ENCODE peak calls at places on chromosomes 4 and X, in four cellular contexts. L, W, M and X are unnamed samples.

GRCh38 chr4:146520894-146521542 is 722 bp downstream of the SLC10A7 start:
- DNase-seq in L (peak; percentile 89), W (peak; percentile 4), M (no peak), X (peak; percentile 53)

GRCh38 chr4:6180841-6181631 is 19.3 kb downstream of the JAKMIP1 start:
- DNase-seq in L (no peak), W (no peak), M (no peak), X (no peak)

GRCh38 chr4:186727977-186728519 is 4.4 kb upstream of the FAT1 start:
- DNase-seq in L (peak; percentile 25), W (no peak), M (no peak), X (peak; percentile 53)

GRCh38 chrX:68504237-68504636 is 5.4 kb downstream of the YIPF6 start:
- DNase-seq in L (no peak), W (no peak), M (no peak), X (peak; percentile 71)

GRCh38 chrX:139544591-139544990 is 14.1 kb downstream of the F9 start:
- DNase-seq in L (no peak), W (no peak), M (no peak), X (no peak)

GRCh38 chrX:10030570-10030969 is 63.4 kb downstream of the CLDN34 start:
- DNase-seq in L (no peak), W (no peak), M (no peak), X (peak; percentile 84)

GRCh38 chrX:17521871-17522693 is 147.1 kb downstream of the NHS start:
- DNase-seq in L (no peak), W (no peak), M (no peak), X (peak; percentile 27)

GRCh38 chrX:2967584-2967983 is 38.4 kb upstream of the ARSD start:
- DNase-seq in L (no peak), W (no peak), M (no peak), X (no peak)

GRCh38 chrX:136767104-136767941 is 13.4 kb downstream of the ARHGEF6 start:
- DNase-seq in L (peak; percentile 68), W (peak; percentile 20), M (peak; percentile 88), X (peak; percentile 54)

GRCh38 chr4:11650801-11651596 is 222.3 kb upstream of the HS3ST1 start:
- DNase-seq in L (no peak), W (no peak), M (no peak), X (peak; percentile 17)

GRCh38 chrX:133985164-133986007 is at the start of gene GPC3:
- DNase-seq in L (peak; percentile 5), W (peak; percentile 4), M (no peak), X (peak; percentile 10)

GRCh38 chr4:53321151-53321987 is 44.5 kb downstream of the SCFD2 start:
- DNase-seq in L (no peak), W (no peak), M (no peak), X (peak; percentile 84)

GRCh38 chr4:156038772-156039171 is 85.1 kb upstream of the CTSO start:
- DNase-seq in L (no peak), W (no peak), M (no peak), X (no peak)

GRCh38 chrX:73126240-73126639 is 46.9 kb upstream of the PABPC1L2A start:
- DNase-seq in L (no peak), W (no peak), M (no peak), X (no peak)